ENCODE peak calls at places on chromosomes 7 and 10, in four cellular contexts. E, C, K and S are unnamed samples.

GRCh38 chr7:128188396-128189230 is 52.5 kb upstream of the LEP start:
- DNase-seq in E (no peak), C (no peak), K (no peak), S (no peak)

GRCh38 chr7:80078159-80078731 is 56.4 kb upstream of the GNAI1 start:
- DNase-seq in K (no peak), E (no peak), C (no peak), S (peak)

GRCh38 chr7:31825576-31825975 is 138.6 kb downstream of the PPP1R17 start:
- DNase-seq in C (peak), K (no peak), E (no peak), S (no peak)

GRCh38 chr10:63083904-63084689 is 49.0 kb upstream of the NRBF2 start:
- DNase-seq in K (peak), E (peak), C (peak), S (peak)

GRCh38 chr10:69657866-69658265 is 27.8 kb downstream of the FAM241B start:
- DNase-seq in E (no peak), C (no peak), K (no peak), S (no peak)

GRCh38 chr10:68871105-68871711 is 29.9 kb upstream of the DDX50 start:
- DNase-seq in E (peak), C (peak), K (peak), S (peak)

GRCh38 chr10:91652364-91652763 is 19.5 kb upstream of the PPP1R3C start:
- DNase-seq in K (no peak), E (peak), C (no peak), S (peak)

GRCh38 chr7:30351724-30352123 is 67.3 kb downstream of the ZNRF2 start:
- DNase-seq in E (no peak), C (no peak), K (no peak), S (no peak)

GRCh38 chr10:128859738-128860386 is 607.2 kb upstream of the MGMT start:
- DNase-seq in K (no peak), C (peak), E (no peak), S (peak)

GRCh38 chr10:17375936-17376584 is 78.3 kb downstream of the ST8SIA6 start:
- DNase-seq in E (no peak), K (no peak), C (peak), S (peak)

GRCh38 chr10:23643396-23643795 is 204.5 kb downstream of the OTUD1 start:
- DNase-seq in C (peak), K (no peak), E (no peak), S (peak)

GRCh38 chr7:14419554-14419953 is 430.1 kb upstream of the ETV1 start:
- DNase-seq in E (no peak), C (no peak), K (no peak), S (no peak)

GRCh38 chr7:124566576-124566975 is 199.0 kb downstream of the GPR37 start:
- DNase-seq in C (peak), E (peak), K (no peak), S (peak)

GRCh38 chr10:84196941-84197340 is 2.6 kb downstream of the CDHR1 start:
- DNase-seq in K (no peak), E (no peak), C (no peak), S (no peak)

GRCh38 chr10:127906548-127907377 is at the start of gene PTPRE:
- DNase-seq in C (peak), E (peak), K (no peak), S (peak)

GRCh38 chr7:27096756-27097514 is 1.1 kb upstream of the HOXA1 start:
- DNase-seq in C (peak), E (peak), K (no peak), S (no peak)

GRCh38 chr7:21944616-21945373 is 904 bp downstream of the CDCA7L start:
- DNase-seq in C (peak), K (peak), E (no peak), S (peak)

GRCh38 chr7:74025745-74026144 is 2.2 kb upstream of the ELN start:
- DNase-seq in K (no peak), E (no peak), C (no peak), S (no peak)

GRCh38 chr10:33388805-33389204 is 54.3 kb upstream of the NRP1 start:
- DNase-seq in E (no peak), C (no peak), K (no peak), S (no peak)

GRCh38 chr7:1454471-1455065 is 4.7 kb downstream of the MICALL2 start:
- DNase-seq in E (no peak), K (no peak), C (no peak), S (peak)

GRCh38 chr10:123526356-123527079 is 139.6 kb upstream of the GPR26 start:
- DNase-seq in E (no peak), K (no peak), C (no peak), S (no peak)

GRCh38 chr10:71531485-71532446 is 135.0 kb downstream of the CDH23 start:
- DNase-seq in E (no peak), C (no peak), K (no peak), S (no peak)

GRCh38 chr10:75555323-75555722 is 123.9 kb downstream of the LRMDA start:
- DNase-seq in K (no peak), C (no peak), E (no peak), S (no peak)

GRCh38 chr7:128882134-128882533 is 19.5 kb downstream of the ATP6V1F start:
- DNase-seq in C (no peak), K (no peak), E (no peak), S (no peak)

GRCh38 chr7:74655785-74656420 is 1.6 kb upstream of the GTF2I start:
- DNase-seq in C (no peak), K (no peak), E (no peak), S (no peak)

GRCh38 chr10:4371691-4372295 is 454.2 kb upstream of the AKR1E2 start:
- DNase-seq in K (no peak), C (no peak), E (no peak), S (peak)

GRCh38 chr7:36439624-36440023 is 50.0 kb downstream of the ANLN start:
- DNase-seq in K (no peak), E (no peak), C (no peak), S (peak)

GRCh38 chr7:44150966-44151678 is 10.0 kb upstream of the MYL7 start:
- DNase-seq in C (no peak), E (no peak), K (no peak), S (no peak)

GRCh38 chr7:53993205-53993604 is 549.0 kb upstream of the VSTM2A start:
- DNase-seq in K (no peak), E (no peak), C (no peak), S (no peak)

GRCh38 chr7:4439444-4439843 is 242.7 kb upstream of the FOXK1 start:
- DNase-seq in C (no peak), E (no peak), K (no peak), S (no peak)

GRCh38 chr10:75982611-75983369 is 551.4 kb downstream of the LRMDA start:
- DNase-seq in E (no peak), K (no peak), C (no peak), S (peak)

GRCh38 chr10:34539533-34540315 is 275.4 kb downstream of the PARD3 start:
- DNase-seq in E (peak), C (no peak), K (no peak), S (peak)

GRCh38 chr7:102169651-102170416 is 116.8 kb upstream of the SH2B2 start:
- DNase-seq in K (no peak), C (no peak), E (no peak), S (peak)

GRCh38 chr10:10798021-10798420 is 219.7 kb upstream of the CELF2 start:
- DNase-seq in K (no peak), E (no peak), C (no peak), S (no peak)

GRCh38 chr10:20993387-20994170 is 96.5 kb upstream of the NEBL start:
- DNase-seq in C (no peak), K (no peak), E (no peak), S (peak)